ENCODE peak calls at places on chromosomes 11 and 22, in eight cellular contexts. L, Q, B, Y, I, D, H and K are unnamed samples.

GRCh38 chr11:76263657-76264056 is 57.4 kb upstream of the WNT11 start:
- DNase-seq in B (no peak), H (no peak), Y (no peak), L (no peak), D (peak; percentile 9), I (no peak), Q (peak; percentile 11), K (no peak)

GRCh38 chr11:36953986-36954385 is 355.9 kb upstream of the RAG2 start:
- DNase-seq in Q (no peak), B (peak; percentile 43), L (no peak), I (no peak), Y (no peak), D (peak; percentile 1), H (no peak), K (no peak)

GRCh38 chr11:62850911-62851806 is 11.8 kb upstream of the WDR74 start:
- DNase-seq in Y (no peak), Q (no peak), H (no peak), D (no peak), B (peak; percentile 48), I (peak; percentile 66), L (no peak), K (peak; percentile 67)

GRCh38 chr11:122367809-122368231 is 251.8 kb upstream of the BLID start:
- DNase-seq in D (peak; percentile 47), B (no peak), Y (peak; percentile 38), I (peak; percentile 31), Q (no peak), L (no peak), H (no peak), K (no peak)

GRCh38 chr22:38735465-38736256 is 20.1 kb downstream of the SUN2 start:
- DNase-seq in D (no peak), Y (no peak), L (no peak), Q (no peak), I (no peak), H (no peak), B (no peak), K (no peak)

GRCh38 chr22:18954941-18955571 is 19.0 kb upstream of the PRODH start:
- DNase-seq in Y (no peak), D (no peak), B (no peak), H (no peak), Q (no peak), I (no peak), L (no peak), K (no peak)

GRCh38 chr22:36439481-36440271 is 41.8 kb downstream of the TXN2 start:
- DNase-seq in H (peak; percentile 65), L (no peak), D (peak; percentile 98), Y (peak; percentile 65), Q (no peak), B (peak; percentile 65), I (peak; percentile 98), K (no peak)

GRCh38 chr11:88484873-88485621 is 147.5 kb upstream of the CTSC start:
- DNase-seq in Y (no peak), D (peak; percentile 43), Q (no peak), L (no peak), B (peak; percentile 83), H (peak; percentile 13), I (peak; percentile 54), K (peak; percentile 81)

GRCh38 chr11:27025312-27025955 is 15.2 kb upstream of the BBOX1 start:
- DNase-seq in Y (no peak), D (no peak), L (no peak), Q (no peak), H (no peak), I (no peak), B (no peak), K (no peak)

GRCh38 chr11:21476588-21476987 is 716.3 kb upstream of the ANO5 start:
- DNase-seq in B (no peak), L (no peak), I (no peak), Q (no peak), Y (no peak), D (no peak), H (no peak), K (no peak)

GRCh38 chr11:1762537-1763302 is 1.0 kb downstream of the CTSD start:
- DNase-seq in H (peak; percentile 91), Q (no peak), I (peak; percentile 10), Y (peak; percentile 60), D (no peak), L (no peak), B (peak; percentile 75), K (no peak)

GRCh38 chr11:64210301-64211020 is 3.9 kb downstream of the FERMT3 start:
- DNase-seq in Q (no peak), Y (no peak), L (no peak), D (no peak), B (no peak), I (no peak), H (no peak), K (no peak)

GRCh38 chr11:84089072-84090057 is 803.2 kb upstream of the CCDC90B start:
- DNase-seq in L (no peak), H (no peak), B (no peak), D (no peak), Q (peak; percentile 7), I (no peak), Y (no peak), K (no peak)

GRCh38 chr22:20777420-20778177 is 3.7 kb downstream of the SERPIND1 start:
- DNase-seq in L (no peak), D (peak; percentile 91), B (peak; percentile 94), Q (no peak), H (peak; percentile 16), I (peak; percentile 85), Y (no peak), K (no peak)

GRCh38 chr11:88402192-88402715 is 64.7 kb upstream of the CTSC start:
- DNase-seq in D (peak; percentile 97), Y (no peak), L (no peak), I (peak; percentile 88), H (no peak), B (peak; percentile 78), Q (no peak), K (no peak)